ENCODE peak calls at places on chromosome 12, in five cellular contexts. X, D, E, Y and A are unnamed samples.

GRCh38 chr12:48216785-48217184 is 13.7 kb upstream of the OR10AD1 start:
- DNase-seq in Y (no peak), D (no peak), E (no peak), X (no peak), A (no peak)

GRCh38 chr12:43348221-43348620 is 203.8 kb downstream of the ADAMTS20 start:
- DNase-seq in X (no peak), D (no peak), E (no peak), Y (no peak), A (no peak)

GRCh38 chr12:45732250-45732649 is 2.7 kb downstream of the ARID2 start:
- DNase-seq in D (no peak), E (no peak), X (no peak), Y (no peak), A (no peak)

GRCh38 chr12:100908501-100908900 is 113.9 kb downstream of the ANO4 start:
- DNase-seq in X (no peak), Y (no peak), D (no peak), E (no peak), A (no peak)

GRCh38 chr12:41802803-41803202 is 341.9 kb downstream of the GXYLT1 start:
- DNase-seq in D (no peak), X (no peak), E (no peak), Y (no peak), A (no peak)

GRCh38 chr12:131226345-131227265 is 272.9 kb downstream of the ADGRD1 start:
- DNase-seq in D (no peak), Y (no peak), E (no peak), X (no peak), A (no peak)

GRCh38 chr12:62799766-62800406 is 135.1 kb downstream of the PPM1H start:
- DNase-seq in Y (no peak), E (no peak), D (no peak), X (no peak), A (no peak)

GRCh38 chr12:95838125-95838524 is 20.6 kb upstream of the SNRPF start:
- DNase-seq in X (no peak), D (peak; percentile 49), Y (no peak), E (no peak), A (no peak)

GRCh38 chr12:95074766-95075165 is 1.3 kb upstream of the NR2C1 start:
- DNase-seq in D (no peak), Y (no peak), X (no peak), E (no peak), A (no peak)

GRCh38 chr12:105229446-105229845 is 6.5 kb downstream of the APPL2 start:
- DNase-seq in D (no peak), E (no peak), X (no peak), Y (no peak), A (no peak)

GRCh38 chr12:99985129-99985570 is 414 bp upstream of the ANKS1B start:
- DNase-seq in X (peak; percentile 72), D (no peak), Y (no peak), E (no peak), A (no peak)

GRCh38 chr12:24705741-24706358 is 243.1 kb downstream of the BCAT1 start:
- DNase-seq in X (no peak), E (no peak), Y (no peak), D (no peak), A (no peak)

GRCh38 chr12:125882141-125882540 is 816.9 kb downstream of the AACS start:
- DNase-seq in E (no peak), D (no peak), X (no peak), Y (no peak), A (no peak)

GRCh38 chr12:55171445-55171844 is 45.2 kb downstream of the OR9K2 start:
- DNase-seq in X (no peak), E (no peak), D (no peak), Y (no peak), A (no peak)

GRCh38 chr12:100963381-100963780 is 168.8 kb downstream of the ANO4 start:
- DNase-seq in D (no peak), E (no peak), Y (no peak), X (no peak), A (no peak)

GRCh38 chr12:81212996-81213696 is 135.3 kb downstream of the ACSS3 start:
- DNase-seq in X (no peak), D (no peak), E (no peak), Y (no peak), A (no peak)

GRCh38 chr12:90978117-90978770 is 23.3 kb upstream of the CCER1 start:
- DNase-seq in Y (no peak), D (peak; percentile 16), E (no peak), X (no peak), A (no peak)

GRCh38 chr12:68414988-68415387 is 82.8 kb upstream of the MDM1 start:
- DNase-seq in D (no peak), Y (no peak), E (no peak), X (no peak), A (no peak)

GRCh38 chr12:12534975-12535374 is 27.7 kb downstream of the DUSP16 start:
- DNase-seq in X (no peak), D (no peak), E (no peak), Y (no peak), A (no peak)

GRCh38 chr12:113935459-113935858 is 30.7 kb downstream of the RBM19 start:
- DNase-seq in D (no peak), E (no peak), Y (no peak), X (no peak), A (no peak)

GRCh38 chr12:25817166-25817565 is 141.3 kb upstream of the RASSF8 start:
- DNase-seq in X (no peak), E (no peak), D (no peak), Y (no peak), A (no peak)

GRCh38 chr12:131674373-131674772 is 36.5 kb upstream of the SFSWAP start:
- DNase-seq in D (no peak), Y (no peak), E (no peak), X (no peak), A (no peak)

GRCh38 chr12:9706081-9706685 is 26.7 kb downstream of the CLECL1 start:
- DNase-seq in X (no peak), E (no peak), D (no peak), Y (no peak), A (no peak)

GRCh38 chr12:32043928-32044549 is 62.6 kb upstream of the BICD1 start:
- DNase-seq in X (no peak), D (no peak), Y (no peak), E (no peak), A (no peak)

GRCh38 chr12:24463392-24463791 is 485.5 kb downstream of the BCAT1 start:
- DNase-seq in D (no peak), E (no peak), Y (no peak), X (no peak), A (no peak)

GRCh38 chr12:27969901-27970390 is 2.6 kb downstream of the PTHLH start:
- DNase-seq in X (no peak), Y (peak; percentile 46), E (no peak), D (peak; percentile 38), A (peak; percentile 56)

GRCh38 chr12:68334136-68334535 is 2.0 kb upstream of the MDM1 start:
- DNase-seq in Y (no peak), X (peak; percentile 86), D (no peak), E (no peak), A (no peak)

GRCh38 chr12:12927211-12928079 is 24.5 kb downstream of the GPRC5D start:
- DNase-seq in E (peak; percentile 44), Y (peak; percentile 83), D (peak; percentile 95), X (no peak), A (peak; percentile 86)

GRCh38 chr12:93197067-93197593 is 180.6 kb upstream of the NUDT4 start:
- DNase-seq in Y (no peak), E (no peak), D (no peak), X (no peak), A (no peak)

GRCh38 chr12:75976113-75976512 is 55.5 kb downstream of the PHLDA1 start:
- DNase-seq in E (no peak), X (no peak), D (no peak), Y (no peak), A (no peak)

DNA sequence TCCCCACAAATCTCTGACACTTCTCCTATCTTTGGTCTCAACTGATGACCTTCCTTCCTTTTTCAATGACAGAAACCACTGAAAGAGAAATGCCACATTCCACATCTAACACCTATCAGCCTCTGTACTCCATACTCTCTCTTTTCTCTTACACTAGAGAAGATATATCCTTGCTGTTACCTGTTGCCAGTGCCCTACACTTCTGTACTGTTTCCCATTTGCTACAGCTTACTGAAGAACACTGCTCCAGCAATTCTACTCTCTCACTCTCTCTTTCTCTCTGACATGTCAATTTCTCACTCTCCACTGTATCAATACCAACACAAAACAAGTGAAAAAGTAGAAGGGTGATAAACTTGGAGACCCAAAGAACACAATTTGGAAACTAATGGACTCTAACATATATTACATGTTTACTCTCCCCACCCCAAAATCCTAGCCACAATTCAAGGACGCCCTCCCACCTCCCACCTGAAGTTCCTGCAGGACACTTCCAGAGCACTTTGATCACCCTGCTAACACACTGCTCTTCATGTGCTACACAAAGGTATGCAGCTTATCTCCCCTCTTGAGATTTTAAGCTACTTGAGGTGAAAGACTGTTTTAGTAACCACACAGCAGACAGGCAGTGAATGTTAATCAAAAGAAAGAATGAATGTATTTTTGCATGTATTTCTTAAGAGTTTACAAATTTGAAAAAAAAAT is 95.0 kb downstream of the MED13L start:
- DNase-seq in X (no peak), E (no peak), Y (no peak), D (no peak), A (no peak)
- H3K4me1 ChIP-seq in X (peaks cover 66% of the 10 kb centered on the region), E (peaks cover 3% of the 10 kb centered on the region), Y (peaks cover 8% of the 10 kb centered on the region), D (peaks cover 60% of the 10 kb centered on the region), A (peaks cover 76% of the 10 kb centered on the region)

GRCh38 chr12:50916292-50916691 is 36.1 kb upstream of the HIGD1C start:
- DNase-seq in Y (no peak), E (no peak), D (no peak), X (no peak), A (no peak)
- H3K9me3 ChIP-seq in Y (peaks cover 3% of the 10 kb centered on the region), E (no peaks in the 10 kb centered on the region), D (peaks cover 34% of the 10 kb centered on the region), X (peaks cover 31% of the 10 kb centered on the region), A (peaks cover 36% of the 10 kb centered on the region)

GRCh38 chr12:106585237-106585834 is 2.5 kb downstream of the RFX4 start:
- DNase-seq in X (peak; percentile 24), Y (no peak), D (no peak), E (no peak), A (no peak)

GRCh38 chr12:106588771-106589170 is 6.0 kb downstream of the RFX4 start:
- DNase-seq in D (no peak), Y (no peak), E (no peak), X (peak; percentile 89), A (no peak)

GRCh38 chr12:106586535-106586802 is 3.7 kb downstream of the RFX4 start:
- DNase-seq in E (no peak), Y (no peak), D (no peak), X (peak; percentile 37), A (no peak)

GRCh38 chr12:106585862-106586534 is 3.2 kb downstream of the RFX4 start:
- DNase-seq in X (peak; percentile 70), D (no peak), Y (no peak), E (no peak), A (no peak)

GRCh38 chr12:106586803-106587684 is 4.2 kb downstream of the RFX4 start:
- DNase-seq in D (no peak), E (no peak), X (peak; percentile 78), Y (no peak), A (no peak)
- H3K27me3 ChIP-seq in D (peaks cover 73% of the 10 kb centered on the region), E (peaks cover 43% of the 10 kb centered on the region), X (peaks cover 47% of the 10 kb centered on the region), Y (no peaks in the 10 kb centered on the region), A (peaks cover 97% of the 10 kb centered on the region)

GRCh38 chr12:69840727-69841126 is 15.7 kb downstream of the MYRFL start:
- DNase-seq in X (no peak), D (no peak), Y (no peak), E (no peak), A (no peak)

GRCh38 chr12:69844416-69844815 is 19.4 kb downstream of the MYRFL start:
- DNase-seq in D (no peak), Y (no peak), X (no peak), E (no peak), A (no peak)

GRCh38 chr12:69844836-69845235 is 19.8 kb downstream of the MYRFL start:
- DNase-seq in D (no peak), X (no peak), Y (no peak), E (no peak), A (no peak)

GRCh38 chr12:69846976-69847375 is 21.9 kb downstream of the MYRFL start:
- DNase-seq in Y (no peak), D (no peak), X (no peak), E (no peak), A (no peak)

GRCh38 chr12:69843653-69844052 is 18.6 kb downstream of the MYRFL start:
- DNase-seq in D (no peak), Y (no peak), X (no peak), E (no peak), A (no peak)
- H3K4me1 ChIP-seq in D (no peaks in the 10 kb centered on the region), Y (no peaks in the 10 kb centered on the region), X (no peaks in the 10 kb centered on the region), E (no peaks in the 10 kb centered on the region), A (no peaks in the 10 kb centered on the region)